ENCODE peak calls at places on chromosomes 7 and 10, in four cellular contexts. One of them, this sample, is unnamed.

GRCh38 chr7:53485354-53485753 is 449.9 kb downstream of the POM121L12 start:
- DNase-seq in HepG2: no peak
- DNase-seq in ovary: no peak
- DNase-seq in HCT116: no peak
- DNase-seq in this sample: no peak

GRCh38 chr10:118569241-118569881 is 26.1 kb downstream of the PRLHR start:
- DNase-seq in HepG2: no peak
- DNase-seq in ovary: no peak
- DNase-seq in HCT116: no peak
- DNase-seq in this sample: no peak

GRCh38 chr10:12194752-12195271 is 879 bp downstream of the NUDT5 start:
- DNase-seq in HepG2: no peak
- DNase-seq in ovary: peak; percentile 56
- DNase-seq in HCT116: no peak
- DNase-seq in this sample: peak; percentile 66

GRCh38 chr7:75928600-75928939 is 13.6 kb downstream of the POR start:
- DNase-seq in HepG2: no peak
- DNase-seq in ovary: no peak
- DNase-seq in HCT116: no peak
- DNase-seq in this sample: peak; percentile 41

GRCh38 chr7:64618785-64619456 is 47.0 kb upstream of the ZNF107 start:
- DNase-seq in HepG2: peak; percentile 65
- DNase-seq in ovary: no peak
- DNase-seq in HCT116: peak; percentile 59
- DNase-seq in this sample: no peak

GRCh38 chr7:128406986-128407589 is 2.7 kb downstream of the IMPDH1 start:
- DNase-seq in HepG2: no peak
- DNase-seq in ovary: no peak
- DNase-seq in HCT116: no peak
- DNase-seq in this sample: no peak

GRCh38 chr7:27151341-27151944 is 940 bp downstream of the HOXA3 start:
- DNase-seq in HepG2: no peak
- DNase-seq in ovary: no peak
- DNase-seq in HCT116: no peak
- DNase-seq in this sample: no peak

GRCh38 chr10:60806951-60807350 is 28.7 kb downstream of the CDK1 start:
- DNase-seq in HepG2: no peak
- DNase-seq in ovary: no peak
- DNase-seq in HCT116: no peak
- DNase-seq in this sample: no peak

GRCh38 chr10:123380491-123381085 is 226.4 kb downstream of the BUB3 start:
- DNase-seq in HepG2: peak; percentile 15
- DNase-seq in ovary: no peak
- DNase-seq in HCT116: no peak
- DNase-seq in this sample: no peak

GRCh38 chr10:61612009-61612408 is 50.7 kb upstream of the CABCOCO1 start:
- DNase-seq in HepG2: no peak
- DNase-seq in ovary: peak; percentile 34
- DNase-seq in HCT116: no peak
- DNase-seq in this sample: peak; percentile 84

GRCh38 chr7:151883872-151884271 is 7.0 kb upstream of the PRKAG2 start:
- DNase-seq in HepG2: no peak
- DNase-seq in ovary: no peak
- DNase-seq in HCT116: no peak
- DNase-seq in this sample: no peak

GRCh38 chr10:8189458-8189857 is 135.0 kb downstream of the GATA3 start:
- DNase-seq in HepG2: no peak
- DNase-seq in ovary: no peak
- DNase-seq in HCT116: no peak
- DNase-seq in this sample: no peak

GRCh38 chr10:8192301-8192700 is 137.8 kb downstream of the GATA3 start:
- DNase-seq in HepG2: no peak
- DNase-seq in ovary: no peak
- DNase-seq in HCT116: no peak
- DNase-seq in this sample: no peak

GRCh38 chr10:8194050-8194449 is 139.6 kb downstream of the GATA3 start:
- DNase-seq in HepG2: no peak
- DNase-seq in ovary: no peak
- DNase-seq in HCT116: no peak
- DNase-seq in this sample: no peak

DNA sequence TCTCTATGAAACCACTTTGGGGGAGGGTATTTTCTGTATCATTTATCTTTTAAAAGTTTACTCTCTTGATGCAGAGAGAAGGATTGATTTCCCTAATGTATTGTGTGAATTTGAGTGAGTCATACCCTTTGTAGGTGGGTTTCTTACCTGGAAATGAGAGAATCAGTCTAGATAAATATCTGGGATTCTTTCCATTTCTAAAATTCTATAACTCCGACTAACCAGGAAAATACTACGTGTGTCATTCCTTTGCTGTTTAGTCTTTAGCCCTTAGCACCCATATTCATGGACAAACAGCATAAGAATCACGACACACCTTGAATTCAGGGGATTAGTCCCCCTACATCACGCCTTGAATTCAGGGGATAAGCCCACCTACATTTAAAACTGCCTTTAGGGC is 139.1 kb downstream of the GATA3 start:
- DNase-seq in HepG2: no peak
- DNase-seq in ovary: no peak
- DNase-seq in HCT116: no peak
- DNase-seq in this sample: no peak
- H3K4me3 ChIP-seq in HepG2: no peak overlapping the region
- H3K4me3 ChIP-seq in ovary: no peak overlapping the region
- H3K4me3 ChIP-seq in HCT116: no peak overlapping the region
- H3K4me3 ChIP-seq in this sample: no peak overlapping the region

GRCh38 chr10:14481752-14482151 is 151.0 kb upstream of the FRMD4A start:
- DNase-seq in HepG2: no peak
- DNase-seq in ovary: no peak
- DNase-seq in HCT116: no peak
- DNase-seq in this sample: no peak
- H3K27ac ChIP-seq in HepG2: no peak overlapping the region
- H3K27ac ChIP-seq in ovary: no peak overlapping the region
- H3K27ac ChIP-seq in HCT116: no peak overlapping the region
- H3K27ac ChIP-seq in this sample: no peak overlapping the region

GRCh38 chr7:80618105-80618504 is 20.3 kb upstream of the CD36 start:
- DNase-seq in HepG2: no peak
- DNase-seq in ovary: no peak
- DNase-seq in HCT116: no peak
- DNase-seq in this sample: no peak

GRCh38 chr7:80622531-80622930 is 15.9 kb upstream of the CD36 start:
- DNase-seq in HepG2: no peak
- DNase-seq in ovary: no peak
- DNase-seq in HCT116: no peak
- DNase-seq in this sample: no peak

GRCh38 chr7:80624763-80625162 is 13.7 kb upstream of the CD36 start:
- DNase-seq in HepG2: peak; percentile 59
- DNase-seq in ovary: no peak
- DNase-seq in HCT116: no peak
- DNase-seq in this sample: no peak

GRCh38 chr7:80629023-80629422 is 9.4 kb upstream of the CD36 start:
- DNase-seq in HepG2: no peak
- DNase-seq in ovary: no peak
- DNase-seq in HCT116: no peak
- DNase-seq in this sample: no peak

DNA sequence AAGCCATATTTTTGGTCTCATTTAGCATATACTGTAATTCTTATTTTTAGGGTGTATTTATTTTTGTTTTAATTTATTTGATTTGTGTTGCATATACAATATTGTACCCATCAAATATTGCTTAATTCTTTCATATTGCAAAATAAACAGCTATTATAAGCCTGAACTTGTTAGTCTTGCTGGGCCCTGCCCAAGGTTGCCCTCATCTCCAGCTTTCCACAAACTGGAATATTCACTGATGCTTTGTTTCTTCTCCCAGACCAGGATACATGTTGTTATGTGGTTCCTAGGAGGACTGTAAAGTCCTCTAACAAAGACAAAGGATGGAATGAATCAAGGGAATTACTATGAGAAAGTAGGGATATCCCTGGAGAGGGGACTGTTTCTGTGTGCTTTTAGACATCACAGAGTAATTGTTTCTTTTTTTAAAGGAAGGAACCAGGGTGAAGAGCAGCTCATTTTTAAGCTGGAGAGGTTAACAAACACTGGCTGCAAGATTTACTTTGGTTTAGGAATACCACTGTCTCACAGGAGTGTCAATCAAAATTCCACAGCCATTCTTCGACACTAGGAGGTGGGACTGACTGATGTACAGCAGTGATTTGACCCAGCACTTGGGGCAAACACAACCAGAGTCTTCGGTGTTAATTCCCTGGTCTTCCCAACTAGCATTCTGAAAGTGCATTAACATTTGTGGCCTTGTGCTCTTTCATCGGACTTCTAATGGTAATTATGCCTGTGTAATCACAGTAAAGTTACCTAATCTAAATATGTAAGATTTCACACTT is 14.8 kb upstream of the CD36 start:
- DNase-seq in HepG2: peak; percentile 72
- DNase-seq in ovary: no peak
- DNase-seq in HCT116: no peak
- DNase-seq in this sample: no peak
- TF ChIP-seq POLR2A in HepG2: no peak
- TF ChIP-seq POLR2A in ovary: no peak
- TF ChIP-seq POLR2A in HCT116: no peak
- TF ChIP-seq POLR2A in this sample: no peak

GRCh38 chr7:23430902-23431259 is 39.4 kb downstream of the IGF2BP3 start:
- DNase-seq in HepG2: no peak
- DNase-seq in ovary: no peak
- DNase-seq in HCT116: no peak
- DNase-seq in this sample: no peak
- H3K4me3 ChIP-seq in HepG2: no peak overlapping the region
- H3K4me3 ChIP-seq in ovary: no peak overlapping the region
- H3K4me3 ChIP-seq in HCT116: no peak overlapping the region
- H3K4me3 ChIP-seq in this sample: no peak overlapping the region

GRCh38 chr10:569961-570630 is 119.4 kb downstream of the DIP2C start:
- DNase-seq in HepG2: no peak
- DNase-seq in ovary: no peak
- DNase-seq in HCT116: no peak
- DNase-seq in this sample: no peak

GRCh38 chr10:572696-573095 is 116.8 kb downstream of the DIP2C start:
- DNase-seq in HepG2: no peak
- DNase-seq in ovary: no peak
- DNase-seq in HCT116: no peak
- DNase-seq in this sample: no peak

GRCh38 chr10:571643-572042 is 117.8 kb downstream of the DIP2C start:
- DNase-seq in HepG2: no peak
- DNase-seq in ovary: no peak
- DNase-seq in HCT116: no peak
- DNase-seq in this sample: no peak

GRCh38 chr10:572066-572465 is 117.4 kb downstream of the DIP2C start:
- DNase-seq in HepG2: no peak
- DNase-seq in ovary: no peak
- DNase-seq in HCT116: no peak
- DNase-seq in this sample: no peak

GRCh38 chr10:570631-571565 is 118.6 kb downstream of the DIP2C start:
- DNase-seq in HepG2: no peak
- DNase-seq in ovary: no peak
- DNase-seq in HCT116: no peak
- DNase-seq in this sample: no peak
- H3K27ac ChIP-seq in HepG2: no peak overlapping the region
- H3K27ac ChIP-seq in ovary: no peak overlapping the region
- H3K27ac ChIP-seq in HCT116: no peak overlapping the region
- H3K27ac ChIP-seq in this sample: no peak overlapping the region